ENCODE peak calls at places on chromosomes 3 and 15, in seven cellular contexts. D is NCI-H460; K is C1 segment of cervical spinal cord; T is iris pigment epithelial cell; L is mesendoderm; Y is stimulated activated CD4-positive, alpha-beta T cell treated with anti-CD3 and anti-CD28 coated beads, Interleukin-1b, Interleukin-23, amount 100 ng/mL, for 24 hours; I is left ventricle myocardium inferior. H is an unnamed sample.

GRCh38 chr3:154132777-154133375 is 11.7 kb downstream of the ARHGEF26 start:
- DNase-seq in D (no peak), K (no peak), T (peak), L (no peak), Y (no peak), I (no peak), H (no peak)

GRCh38 chr3:15982667-15983145 is 184.9 kb upstream of the ANKRD28 start:
- DNase-seq in D (peak), K (no peak), T (peak), L (no peak), Y (no peak), I (peak), H (no peak)

GRCh38 chr3:178588593-178588992 is 52.4 kb downstream of the KCNMB2 start:
- DNase-seq in D (no peak), K (no peak), T (no peak), L (no peak), Y (no peak), I (no peak), H (no peak)

GRCh38 chr3:124838963-124839362 is 48.2 kb downstream of the ITGB5 start:
- DNase-seq in D (no peak), K (no peak), T (no peak), L (no peak), Y (no peak), I (no peak), H (no peak)

GRCh38 chr3:41598804-41599481 is 363.0 kb downstream of the ULK4 start:
- DNase-seq in D (no peak), K (no peak), T (peak), L (no peak), Y (no peak), I (no peak), H (no peak)

GRCh38 chr15:40743921-40744809 is 10.9 kb downstream of the RMDN3 start:
- DNase-seq in D (no peak), K (no peak), T (peak), L (peak), Y (peak), I (no peak), H (no peak)

GRCh38 chr3:9686703-9687102 is 16.9 kb upstream of the CPNE9 start:
- DNase-seq in D (no peak), K (no peak), T (no peak), L (no peak), Y (no peak), I (no peak), H (no peak)

GRCh38 chr3:177193706-177194268 is 3.5 kb downstream of the TBL1XR1 start:
- DNase-seq in D (no peak), K (no peak), T (no peak), L (peak), Y (no peak), I (no peak), H (no peak)

GRCh38 chr15:99762288-99762687 is 29.1 kb upstream of the LYSMD4 start:
- DNase-seq in D (no peak), K (no peak), T (no peak), L (no peak), Y (no peak), I (no peak), H (no peak)

GRCh38 chr3:21955406-21955805 is 204.4 kb upstream of the ZNF385D start:
- DNase-seq in D (no peak), K (no peak), T (no peak), L (no peak), Y (no peak), I (no peak), H (no peak)

GRCh38 chr3:46965151-46965550 is 11.4 kb downstream of the CCDC12 start:
- DNase-seq in D (no peak), K (no peak), T (no peak), L (peak), Y (no peak), I (no peak), H (no peak)

GRCh38 chr15:88982304-88982945 is 69.2 kb upstream of the MFGE8 start:
- DNase-seq in D (no peak), K (no peak), T (peak), L (peak), Y (no peak), I (peak), H (no peak)

GRCh38 chr3:119571230-119571629 is 8.1 kb upstream of the ADPRH start:
- DNase-seq in D (no peak), K (no peak), T (no peak), L (peak), Y (no peak), I (no peak), H (no peak)

GRCh38 chr15:90864507-90864906 is 3.9 kb upstream of the FURIN start:
- DNase-seq in D (no peak), K (no peak), T (peak), L (peak), Y (no peak), I (no peak), H (no peak)

GRCh38 chr3:172312711-172313110 is 135.5 kb downstream of the GHSR start:
- DNase-seq in D (no peak), K (no peak), T (no peak), L (no peak), Y (no peak), I (no peak), H (no peak)

GRCh38 chr3:196075013-196075412 is 6.9 kb downstream of the TFRC start:
- DNase-seq in D (no peak), K (no peak), T (no peak), L (no peak), Y (no peak), I (no peak), H (no peak)

GRCh38 chr3:99373088-99373875 is 265.1 kb upstream of the COL8A1 start:
- DNase-seq in D (no peak), K (no peak), T (no peak), L (peak), Y (no peak), I (no peak), H (no peak)

GRCh38 chr15:89457086-89457485 is 39.3 kb downstream of the RHCG start:
- DNase-seq in D (no peak), K (no peak), T (peak), L (peak), Y (no peak), I (no peak), H (no peak)

GRCh38 chr15:32122013-32122412 is 91.7 kb downstream of the CHRNA7 start:
- DNase-seq in D (no peak), K (no peak), T (no peak), L (no peak), Y (no peak), I (no peak), H (no peak)

GRCh38 chr15:99105516-99106341 is 849 bp downstream of the SYNM start:
- DNase-seq in D (peak), K (no peak), T (peak), L (peak), Y (no peak), I (peak), H (no peak)

GRCh38 chr3:131474115-131474514 is 28.7 kb downstream of the MRPL3 start:
- DNase-seq in D (no peak), K (no peak), T (no peak), L (no peak), Y (no peak), I (no peak), H (no peak)

GRCh38 chr3:170484869-170485268 is 66.2 kb downstream of the CLDN11 start:
- DNase-seq in D (no peak), K (no peak), T (no peak), L (no peak), Y (no peak), I (no peak), H (no peak)

GRCh38 chr15:74307827-74308642 is 59.4 kb downstream of the CYP11A1 start:
- DNase-seq in D (peak), K (no peak), T (peak), L (peak), Y (no peak), I (no peak), H (no peak)

GRCh38 chr3:123480428-123480827 is 31.5 kb upstream of the ADCY5 start:
- DNase-seq in D (no peak), K (no peak), T (no peak), L (no peak), Y (no peak), I (no peak), H (no peak)

GRCh38 chr3:175951047-175951694 is 1092.0 kb downstream of the NAALADL2 start:
- DNase-seq in D (no peak), K (no peak), T (peak), L (peak), Y (no peak), I (no peak), H (no peak)